ENCODE peak calls at places on chromosomes 4 and X, in nine cellular contexts. P is brain microvascular endothelial cell; B is NCI-H1092; F is NCI-H2107; C is body of pancreas; Y is progenitor cell of endocrine pancreas; O is astrocyte; H is activated B cell treated with CpG ODN at 0.5 μM for 24 hours; S is stimulated activated CD4-positive, alpha-beta T cell treated with anti-CD3 and anti-CD28 coated beads, TNF-alpha, amount 100 ng/mL, for 48 hours. Z is an unnamed sample.

GRCh38 chr4:52718123-52718522 is 33.1 kb downstream of the ERVMER34-1 start:
- DNase-seq in C (no peak), H (no peak), P (no peak), O (peak; percentile 22), F (no peak), Y (no peak), B (no peak), S (no peak), Z (no peak)

GRCh38 chr4:182224192-182224850 is 18.9 kb upstream of the TENM3 start:
- DNase-seq in C (no peak), Y (no peak), F (no peak), P (no peak), B (no peak), O (no peak), H (no peak), S (no peak), Z (no peak)

GRCh38 chr4:73843369-73843768 is 6.9 kb downstream of the CXCL6 start:
- DNase-seq in S (no peak), O (peak; percentile 33), Y (no peak), P (no peak), H (no peak), B (no peak), F (no peak), C (no peak), Z (no peak)

GRCh38 chrX:18075603-18076002 is 145.1 kb downstream of the BEND2 start:
- DNase-seq in H (no peak), F (peak; percentile 78), Y (no peak), S (no peak), O (no peak), C (no peak), P (no peak), B (peak; percentile 93), Z (no peak)

GRCh38 chrX:121641560-121641959 is 594.1 kb downstream of the GLUD2 start:
- DNase-seq in O (peak; percentile 71), F (no peak), P (no peak), Y (no peak), C (no peak), H (no peak), B (no peak), S (no peak), Z (peak; percentile 18)

GRCh38 chrX:56975611-56976010 is 19.7 kb downstream of the SPIN3 start:
- DNase-seq in S (no peak), P (no peak), O (no peak), F (no peak), Y (no peak), H (no peak), C (no peak), B (no peak), Z (no peak)

GRCh38 chrX:71859637-71860036 is 51.0 kb upstream of the NHSL2 start:
- DNase-seq in F (no peak), O (peak; percentile 17), C (peak; percentile 14), S (no peak), H (no peak), Y (no peak), B (peak; percentile 11), P (peak; percentile 37), Z (peak; percentile 49)

GRCh38 chr4:137180349-137180748 is 351.9 kb downstream of the PCDH18 start:
- DNase-seq in S (no peak), F (no peak), Y (no peak), H (no peak), B (no peak), C (no peak), P (no peak), O (no peak), Z (no peak)

GRCh38 chrX:84248226-84248625 is 60.2 kb upstream of the RPS6KA6 start:
- DNase-seq in Y (no peak), H (no peak), O (peak; percentile 74), S (no peak), B (no peak), C (no peak), F (no peak), P (peak; percentile 1), Z (peak; percentile 0)

GRCh38 chr4:28772066-28772465 is 1911.4 kb downstream of the STIM2 start:
- DNase-seq in S (no peak), B (no peak), O (peak; percentile 75), Y (no peak), F (no peak), P (peak; percentile 77), H (no peak), C (no peak), Z (peak; percentile 50)

GRCh38 chr4:152278505-152279301 is 257.2 kb downstream of the FBXW7 start:
- DNase-seq in H (no peak), C (no peak), F (peak; percentile 18), Y (no peak), S (no peak), P (no peak), B (no peak), O (no peak), Z (no peak)

GRCh38 chrX:13966071-13966850 is 63.4 kb downstream of the GEMIN8 start:
- DNase-seq in F (no peak), B (no peak), C (no peak), Y (no peak), O (no peak), S (no peak), P (no peak), H (no peak), Z (no peak)

GRCh38 chr4:74444891-74445642 is at the start of gene AREG:
- DNase-seq in B (peak; percentile 2), Y (peak; percentile 37), C (peak; percentile 71), S (peak; percentile 62), H (peak; percentile 87), F (no peak), O (peak; percentile 46), P (peak; percentile 40), Z (no peak)

GRCh38 chrX:134186362-134187121 is 50.4 kb upstream of the CCDC160 start:
- DNase-seq in B (no peak), H (no peak), C (no peak), S (no peak), F (no peak), Y (no peak), P (no peak), O (no peak), Z (no peak)

GRCh38 chr4:157004279-157005161 is 32.9 kb upstream of the PDGFC start:
- DNase-seq in H (no peak), S (no peak), P (no peak), Y (no peak), O (peak; percentile 10), F (no peak), C (no peak), B (no peak), Z (no peak)

GRCh38 chrX:140766024-140766611 is 56.6 kb downstream of the LINC00632 start:
- DNase-seq in H (no peak), C (peak; percentile 26), B (peak; percentile 32), F (peak; percentile 4), S (no peak), P (peak; percentile 63), Y (peak; percentile 44), O (peak; percentile 35), Z (peak; percentile 5)

GRCh38 chrX:40096395-40097091 is 1.2 kb downstream of the BCOR start:
- DNase-seq in P (no peak), H (peak; percentile 57), O (no peak), F (peak; percentile 24), Y (no peak), S (no peak), C (peak; percentile 55), B (no peak), Z (no peak)

GRCh38 chrX:17876135-17876534 is 15.0 kb upstream of the RAI2 start:
- DNase-seq in P (no peak), F (no peak), O (no peak), H (no peak), B (no peak), Y (no peak), C (no peak), S (no peak), Z (no peak)

GRCh38 chr4:66178901-66179300 is 508.6 kb upstream of the EPHA5 start:
- DNase-seq in O (peak; percentile 74), C (no peak), P (peak; percentile 35), B (no peak), H (no peak), F (no peak), Y (no peak), S (no peak), Z (peak; percentile 82)

Z was measured in A172.